ENCODE peak calls at places on chromosomes 2 and 18, in five cellular contexts. One of them, this sample, is unnamed.
A peak's percentile ranks its signal among the peaks of the same experiment; 100 is the strongest.

GRCh38 chr2:181894381-181894780 is 2.9 kb downstream of the ITPRID2 start:
- DNase-seq in HepG2: no peak
- DNase-seq in PC-9: no peak
- DNase-seq in left ventricle myocardium inferior: no peak
- DNase-seq in SK-N-SH: no peak
- DNase-seq in this sample: no peak

GRCh38 chr18:29063346-29063745 is 886.4 kb upstream of the CDH2 start:
- DNase-seq in HepG2: no peak
- DNase-seq in PC-9: no peak
- DNase-seq in left ventricle myocardium inferior: no peak
- DNase-seq in SK-N-SH: no peak
- DNase-seq in this sample: no peak

GRCh38 chr2:1605659-1606400 is 138.5 kb downstream of the PXDN start:
- DNase-seq in HepG2: no peak
- DNase-seq in PC-9: no peak
- DNase-seq in left ventricle myocardium inferior: peak; percentile 34
- DNase-seq in SK-N-SH: peak; percentile 64
- DNase-seq in this sample: peak; percentile 32

GRCh38 chr2:216881411-216881810 is 21.5 kb upstream of the TNP1 start:
- DNase-seq in HepG2: no peak
- DNase-seq in PC-9: no peak
- DNase-seq in left ventricle myocardium inferior: no peak
- DNase-seq in SK-N-SH: no peak
- DNase-seq in this sample: no peak

GRCh38 chr18:44680271-44681038 is at the start of gene SETBP1:
- DNase-seq in HepG2: no peak
- DNase-seq in PC-9: peak; percentile 40
- DNase-seq in left ventricle myocardium inferior: peak; percentile 66
- DNase-seq in SK-N-SH: peak; percentile 84
- DNase-seq in this sample: peak; percentile 54

GRCh38 chr2:11314482-11314881 is 30.0 kb downstream of the ROCK2 start:
- DNase-seq in HepG2: no peak
- DNase-seq in PC-9: no peak
- DNase-seq in left ventricle myocardium inferior: no peak
- DNase-seq in SK-N-SH: no peak
- DNase-seq in this sample: peak; percentile 48

GRCh38 chr2:71697106-71698010 is 244.0 kb downstream of the DYSF start:
- DNase-seq in HepG2: no peak
- DNase-seq in PC-9: no peak
- DNase-seq in left ventricle myocardium inferior: no peak
- DNase-seq in SK-N-SH: no peak
- DNase-seq in this sample: no peak

GRCh38 chr2:219104107-219105050 is 43.7 kb upstream of the IHH start:
- DNase-seq in HepG2: peak; percentile 66
- DNase-seq in PC-9: peak; percentile 4
- DNase-seq in left ventricle myocardium inferior: no peak
- DNase-seq in SK-N-SH: peak; percentile 66
- DNase-seq in this sample: peak; percentile 45

GRCh38 chr2:214311031-214311533 is 99.8 kb upstream of the VWC2L start:
- DNase-seq in HepG2: peak; percentile 53
- DNase-seq in PC-9: no peak
- DNase-seq in left ventricle myocardium inferior: no peak
- DNase-seq in SK-N-SH: no peak
- DNase-seq in this sample: no peak

GRCh38 chr2:56211048-56211447 is 27.3 kb downstream of the CCDC85A start:
- DNase-seq in HepG2: no peak
- DNase-seq in PC-9: no peak
- DNase-seq in left ventricle myocardium inferior: no peak
- DNase-seq in SK-N-SH: no peak
- DNase-seq in this sample: no peak

GRCh38 chr2:95289251-95289650 is 7.9 kb upstream of the KCNIP3 start:
- DNase-seq in HepG2: peak; percentile 16
- DNase-seq in PC-9: no peak
- DNase-seq in left ventricle myocardium inferior: no peak
- DNase-seq in SK-N-SH: no peak
- DNase-seq in this sample: no peak
- TF ChIP-seq CTCF in HepG2: peak; percentile 63
- TF ChIP-seq CTCF in PC-9: peak; percentile 45
- TF ChIP-seq CTCF in left ventricle myocardium inferior: no peak
- TF ChIP-seq CTCF in SK-N-SH: no peak
- TF ChIP-seq CTCF in this sample: no peak

GRCh38 chr18:58493516-58494253 is 135.2 kb downstream of the ALPK2 start:
- DNase-seq in HepG2: peak; percentile 76
- DNase-seq in PC-9: peak; percentile 57
- DNase-seq in left ventricle myocardium inferior: peak; percentile 56
- DNase-seq in SK-N-SH: peak; percentile 74
- DNase-seq in this sample: peak; percentile 86
- H3K4me3 ChIP-seq in HepG2: no peak overlapping the region
- H3K4me3 ChIP-seq in PC-9: no peak overlapping the region
- H3K4me3 ChIP-seq in left ventricle myocardium inferior: peak overlapping the region; percentile 39
- H3K4me3 ChIP-seq in SK-N-SH: peak overlapping the region; percentile 13
- H3K4me3 ChIP-seq in this sample: no peak overlapping the region

GRCh38 chr2:187577310-187577709 is 23.1 kb upstream of the TFPI start:
- DNase-seq in HepG2: peak; percentile 48
- DNase-seq in PC-9: no peak
- DNase-seq in left ventricle myocardium inferior: no peak
- DNase-seq in SK-N-SH: no peak
- DNase-seq in this sample: peak; percentile 33
- TF ChIP-seq CTCF in HepG2: peak; percentile 59
- TF ChIP-seq CTCF in PC-9: no peak
- TF ChIP-seq CTCF in left ventricle myocardium inferior: no peak
- TF ChIP-seq CTCF in SK-N-SH: no peak
- TF ChIP-seq CTCF in this sample: peak; percentile 12

GRCh38 chr2:241035142-241035817 is 36.9 kb downstream of the SNED1 start:
- DNase-seq in HepG2: no peak
- DNase-seq in PC-9: no peak
- DNase-seq in left ventricle myocardium inferior: no peak
- DNase-seq in SK-N-SH: no peak
- DNase-seq in this sample: no peak

GRCh38 chr2:241035818-241036396 is 37.5 kb downstream of the SNED1 start:
- DNase-seq in HepG2: no peak
- DNase-seq in PC-9: no peak
- DNase-seq in left ventricle myocardium inferior: no peak
- DNase-seq in SK-N-SH: peak; percentile 44
- DNase-seq in this sample: no peak

GRCh38 chr2:241037498-241037897 is 39.1 kb downstream of the SNED1 start:
- DNase-seq in HepG2: no peak
- DNase-seq in PC-9: no peak
- DNase-seq in left ventricle myocardium inferior: no peak
- DNase-seq in SK-N-SH: no peak
- DNase-seq in this sample: no peak

GRCh38 chr2:241036964-241037421 is 38.6 kb downstream of the SNED1 start:
- DNase-seq in HepG2: no peak
- DNase-seq in PC-9: no peak
- DNase-seq in left ventricle myocardium inferior: no peak
- DNase-seq in SK-N-SH: no peak
- DNase-seq in this sample: no peak

GRCh38 chr2:241036397-241036963 is 38.1 kb downstream of the SNED1 start:
- DNase-seq in HepG2: peak; percentile 20
- DNase-seq in PC-9: peak; percentile 88
- DNase-seq in left ventricle myocardium inferior: no peak
- DNase-seq in SK-N-SH: no peak
- DNase-seq in this sample: peak; percentile 12
- H3K4me3 ChIP-seq in HepG2: peak overlapping the region; percentile 33
- H3K4me3 ChIP-seq in PC-9: peak overlapping the region; percentile 37
- H3K4me3 ChIP-seq in left ventricle myocardium inferior: peak overlapping the region; percentile 49
- H3K4me3 ChIP-seq in SK-N-SH: no peak overlapping the region
- H3K4me3 ChIP-seq in this sample: no peak overlapping the region

This sample was measured in cardiac fibroblast.